ENCODE peak calls at places on chromosomes 12 and 14, in nine cellular contexts. H, D, F, V, Y, W, G, Q and T are unnamed samples.

GRCh38 chr12:51349026-51349425 is 2.5 kb upstream of the CELA1 start:
- DNase-seq in H (peak), D (peak), F (no peak), V (no peak), Y (no peak), W (peak), G (no peak), Q (no peak), T (no peak)

GRCh38 chr12:12527820-12528296 is 34.8 kb downstream of the DUSP16 start:
- DNase-seq in H (no peak), D (no peak), F (no peak), V (peak), Y (no peak), W (no peak), G (peak), Q (no peak), T (no peak)

GRCh38 chr12:57512665-57513064 is 7.6 kb downstream of the DDIT3 start:
- DNase-seq in H (no peak), D (no peak), F (no peak), V (no peak), Y (no peak), W (no peak), G (no peak), Q (no peak), T (no peak)

GRCh38 chr12:117854339-117855012 is 114.3 kb downstream of the KSR2 start:
- DNase-seq in H (peak), D (peak), F (peak), V (peak), Y (peak), W (peak), G (peak), Q (peak), T (no peak)

GRCh38 chr12:89075890-89076591 is 276.3 kb downstream of the DUSP6 start:
- DNase-seq in H (no peak), D (peak), F (no peak), V (no peak), Y (no peak), W (no peak), G (no peak), Q (no peak), T (peak)

GRCh38 chr12:47837190-47838171 is 17.8 kb upstream of the HDAC7 start:
- DNase-seq in H (peak), D (peak), F (peak), V (peak), Y (peak), W (peak), G (peak), Q (peak), T (no peak)

GRCh38 chr12:125254856-125255255 is 189.6 kb downstream of the AACS start:
- DNase-seq in H (no peak), D (no peak), F (no peak), V (peak), Y (no peak), W (no peak), G (no peak), Q (no peak), T (no peak)

GRCh38 chr14:39416072-39416471 is 16.2 kb downstream of the FBXO33 start:
- DNase-seq in H (no peak), D (no peak), F (no peak), V (no peak), Y (no peak), W (no peak), G (no peak), Q (no peak), T (no peak)

GRCh38 chr12:19959353-19959752 is 409.0 kb upstream of the PDE3A start:
- DNase-seq in H (peak), D (no peak), F (no peak), V (no peak), Y (no peak), W (no peak), G (no peak), Q (no peak), T (no peak)

GRCh38 chr14:100074431-100075100 is 9.3 kb downstream of the EVL start:
- DNase-seq in H (no peak), D (no peak), F (no peak), V (no peak), Y (no peak), W (no peak), G (no peak), Q (no peak), T (no peak)

GRCh38 chr12:95312656-95313055 is 95.0 kb downstream of the VEZT start:
- DNase-seq in H (no peak), D (no peak), F (no peak), V (no peak), Y (no peak), W (no peak), G (no peak), Q (no peak), T (no peak)

GRCh38 chr12:67578976-67579661 is 69.4 kb upstream of the DYRK2 start:
- DNase-seq in H (no peak), D (peak), F (no peak), V (no peak), Y (peak), W (peak), G (peak), Q (no peak), T (no peak)

GRCh38 chr12:6052940-6053329 is 71.5 kb downstream of the VWF start:
- DNase-seq in H (peak), D (peak), F (no peak), V (no peak), Y (no peak), W (no peak), G (no peak), Q (peak), T (no peak)

GRCh38 chr14:77848031-77848430 is 48.1 kb downstream of the ADCK1 start:
- DNase-seq in H (peak), D (peak), F (no peak), V (no peak), Y (no peak), W (no peak), G (no peak), Q (no peak), T (no peak)

GRCh38 chr12:81610955-81611889 is 147.9 kb downstream of the PPFIA2 start:
- DNase-seq in H (peak), D (peak), F (no peak), V (peak), Y (no peak), W (peak), G (peak), Q (no peak), T (no peak)

GRCh38 chr12:50985322-50985721 is 33.0 kb downstream of the HIGD1C start:
- DNase-seq in H (peak), D (peak), F (peak), V (no peak), Y (no peak), W (peak), G (peak), Q (peak), T (peak)

GRCh38 chr12:21780786-21781185 is 6.3 kb upstream of the KCNJ8 start:
- DNase-seq in H (no peak), D (no peak), F (no peak), V (no peak), Y (no peak), W (no peak), G (no peak), Q (no peak), T (no peak)

GRCh38 chr12:103667129-103667528 is 80.1 kb downstream of the STAB2 start:
- DNase-seq in H (no peak), D (no peak), F (no peak), V (no peak), Y (no peak), W (no peak), G (no peak), Q (no peak), T (no peak)

GRCh38 chr12:23555808-23556207 is 393.7 kb downstream of the SOX5 start:
- DNase-seq in H (no peak), D (no peak), F (no peak), V (no peak), Y (no peak), W (no peak), G (no peak), Q (no peak), T (no peak)

GRCh38 chr12:6866163-6866919 is 990 bp upstream of the TPI1 start:
- DNase-seq in H (no peak), D (peak), F (no peak), V (peak), Y (no peak), W (no peak), G (no peak), Q (no peak), T (no peak)

GRCh38 chr12:18591473-18591872 is 146.3 kb downstream of the PLCZ1 start:
- DNase-seq in H (no peak), D (no peak), F (no peak), V (no peak), Y (no peak), W (no peak), G (no peak), Q (no peak), T (no peak)

GRCh38 chr12:126663304-126664094 is 1598.3 kb downstream of the AACS start:
- DNase-seq in H (peak), D (peak), F (peak), V (peak), Y (no peak), W (peak), G (no peak), Q (peak), T (no peak)

GRCh38 chr14:40252817-40253447 is 820.7 kb upstream of the FBXO33 start:
- DNase-seq in H (no peak), D (no peak), F (no peak), V (peak), Y (no peak), W (no peak), G (no peak), Q (no peak), T (no peak)

GRCh38 chr12:44717612-44718011 is 158.5 kb downstream of the NELL2 start:
- DNase-seq in H (no peak), D (no peak), F (no peak), V (no peak), Y (no peak), W (no peak), G (no peak), Q (no peak), T (no peak)

GRCh38 chr12:108560321-108560721 is 652 bp downstream of the SART3 start:
- DNase-seq in H (peak), D (peak), F (no peak), V (no peak), Y (no peak), W (peak), G (peak), Q (peak), T (no peak)

GRCh38 chr12:26434299-26434915 is 239.0 kb downstream of the SSPN start:
- DNase-seq in H (peak), D (peak), F (peak), V (peak), Y (no peak), W (peak), G (peak), Q (peak), T (peak)

GRCh38 chr12:32233568-32233967 is 126.9 kb downstream of the BICD1 start:
- DNase-seq in H (no peak), D (no peak), F (no peak), V (no peak), Y (no peak), W (no peak), G (no peak), Q (no peak), T (no peak)

GRCh38 chr12:130162267-130162666 is at the start of gene FZD10:
- DNase-seq in H (no peak), D (no peak), F (peak), V (peak), Y (no peak), W (no peak), G (no peak), Q (no peak), T (no peak)

GRCh38 chr12:101612162-101612916 is 17.6 kb downstream of the MYBPC1 start:
- DNase-seq in H (no peak), D (peak), F (no peak), V (no peak), Y (no peak), W (no peak), G (no peak), Q (no peak), T (no peak)

GRCh38 chr12:92144631-92145480 is 790 bp downstream of the BTG1 start:
- DNase-seq in H (peak), D (no peak), F (peak), V (peak), Y (peak), W (peak), G (peak), Q (peak), T (no peak)

GRCh38 chr14:57086271-57087162 is 182.2 kb downstream of the EXOC5 start:
- DNase-seq in H (no peak), D (no peak), F (no peak), V (no peak), Y (no peak), W (no peak), G (no peak), Q (no peak), T (no peak)

GRCh38 chr12:110270125-110270962 is 10.7 kb upstream of the ATP2A2 start:
- DNase-seq in H (peak), D (peak), F (peak), V (no peak), Y (no peak), W (peak), G (no peak), Q (peak), T (peak)

GRCh38 chr12:132443091-132443490 is 46.9 kb upstream of the FBRSL1 start:
- DNase-seq in H (no peak), D (no peak), F (no peak), V (no peak), Y (no peak), W (no peak), G (no peak), Q (no peak), T (no peak)

GRCh38 chr14:88985654-88986053 is 161.2 kb downstream of the TTC8 start:
- DNase-seq in H (no peak), D (peak), F (no peak), V (no peak), Y (no peak), W (no peak), G (no peak), Q (no peak), T (no peak)

GRCh38 chr14:50678163-50678562 is 10.1 kb upstream of the SAV1 start:
- DNase-seq in H (no peak), D (no peak), F (no peak), V (no peak), Y (no peak), W (no peak), G (no peak), Q (no peak), T (no peak)
- H3K4me3 ChIP-seq in H (no peak), D (no peak), F (no peak), V (no peak), Y (no peak), W (no peak), G (no peak), Q (no peak), T (no peak)

GRCh38 chr12:114665411-114666181 is 18.4 kb downstream of the TBX3 start:
- DNase-seq in H (no peak), D (no peak), F (peak), V (peak), Y (no peak), W (no peak), G (no peak), Q (peak), T (no peak)
- H3K4me3 ChIP-seq in H (no peak), D (peak), F (peak), V (peak), Y (no peak), W (no peak), G (no peak), Q (peak), T (no peak)

GRCh38 chr14:63908667-63909264 is 56.0 kb downstream of the SYNE2 start:
- DNase-seq in H (no peak), D (no peak), F (no peak), V (no peak), Y (no peak), W (no peak), G (peak), Q (no peak), T (no peak)
- H3K4me3 ChIP-seq in H (no peak), D (no peak), F (no peak), V (no peak), Y (no peak), W (no peak), G (no peak), Q (no peak), T (no peak)

GRCh38 chr14:68191567-68192321 is 372.2 kb downstream of the RAD51B start:
- DNase-seq in H (peak), D (peak), F (no peak), V (peak), Y (no peak), W (peak), G (peak), Q (peak), T (peak)
- H3K4me3 ChIP-seq in H (no peak), D (no peak), F (no peak), V (no peak), Y (no peak), W (no peak), G (no peak), Q (no peak), T (no peak)

GRCh38 chr14:73238262-73238852 is 1.1 kb downstream of the PAPLN start:
- DNase-seq in H (peak), D (peak), F (no peak), V (no peak), Y (no peak), W (peak), G (peak), Q (peak), T (peak)

GRCh38 chr14:73237786-73238261 is 518 bp downstream of the PAPLN start:
- DNase-seq in H (no peak), D (no peak), F (no peak), V (peak), Y (no peak), W (no peak), G (no peak), Q (no peak), T (no peak)

GRCh38 chr14:73236752-73237218 is 521 bp upstream of the PAPLN start:
- DNase-seq in H (no peak), D (no peak), F (no peak), V (peak), Y (no peak), W (no peak), G (no peak), Q (no peak), T (no peak)

GRCh38 chr14:73236157-73236556 is 1.1 kb upstream of the PAPLN start:
- DNase-seq in H (no peak), D (no peak), F (no peak), V (peak), Y (no peak), W (no peak), G (no peak), Q (no peak), T (no peak)

DNA sequence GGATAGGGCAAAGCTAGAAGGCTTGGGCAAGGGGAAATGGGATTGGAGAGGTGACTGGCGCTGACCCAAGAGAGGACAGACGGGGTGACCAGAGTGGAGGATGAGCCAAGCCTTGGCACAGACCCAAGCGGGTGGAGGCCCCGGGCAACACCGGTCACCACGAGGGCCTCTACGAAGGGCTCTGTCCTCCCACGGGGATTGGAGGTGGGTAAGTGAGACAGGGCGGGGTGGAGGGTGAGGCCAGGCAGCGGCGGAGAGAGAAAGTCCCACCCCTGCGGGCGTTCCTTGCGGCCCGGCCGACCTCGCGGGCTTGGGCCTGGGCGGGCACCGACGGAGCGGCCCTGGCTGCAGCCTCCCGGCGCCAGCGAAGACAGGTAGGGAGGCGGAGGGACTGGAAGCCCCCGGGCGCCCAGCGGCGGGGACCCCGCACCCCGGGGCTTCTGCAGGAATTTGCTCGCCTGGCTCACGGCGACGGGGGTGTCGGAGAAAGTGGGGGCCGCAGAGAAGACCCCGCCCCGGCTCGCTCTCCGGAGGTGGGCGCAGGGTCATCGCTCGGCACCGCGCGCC is at the start of gene PAPLN:
- DNase-seq in H (peak), D (peak), F (no peak), V (peak), Y (no peak), W (peak), G (peak), Q (no peak), T (no peak)
- H3K4me3 ChIP-seq in H (peak), D (peak), F (peak), V (peak), Y (no peak), W (peak), G (no peak), Q (peak), T (peak)

DNA sequence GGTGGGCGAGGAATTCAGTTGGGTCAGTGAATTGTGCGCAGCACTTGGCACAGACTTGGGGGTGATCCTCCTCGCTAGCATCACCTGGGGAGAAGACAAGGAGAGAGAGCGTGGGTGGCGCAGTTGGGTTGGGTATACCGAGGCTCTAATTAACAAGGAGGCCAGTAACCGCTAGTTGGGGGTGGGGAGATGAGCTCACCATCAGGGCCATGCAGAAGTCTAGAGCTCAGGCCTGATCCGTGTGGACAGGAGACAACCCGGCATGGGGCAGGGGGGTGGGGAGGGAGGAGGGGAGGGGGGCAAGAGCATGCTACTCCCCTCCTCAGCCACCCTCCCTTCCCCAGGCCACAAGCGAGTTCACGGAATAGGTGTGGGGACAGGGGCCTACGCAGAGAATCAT is 575 bp downstream of the SALL2 start:
- DNase-seq in H (no peak), D (peak), F (no peak), V (peak), Y (no peak), W (no peak), G (no peak), Q (no peak), T (no peak)
- H3K4me3 ChIP-seq in H (peak), D (peak), F (peak), V (peak), Y (peak), W (peak), G (peak), Q (peak), T (peak)

DNA sequence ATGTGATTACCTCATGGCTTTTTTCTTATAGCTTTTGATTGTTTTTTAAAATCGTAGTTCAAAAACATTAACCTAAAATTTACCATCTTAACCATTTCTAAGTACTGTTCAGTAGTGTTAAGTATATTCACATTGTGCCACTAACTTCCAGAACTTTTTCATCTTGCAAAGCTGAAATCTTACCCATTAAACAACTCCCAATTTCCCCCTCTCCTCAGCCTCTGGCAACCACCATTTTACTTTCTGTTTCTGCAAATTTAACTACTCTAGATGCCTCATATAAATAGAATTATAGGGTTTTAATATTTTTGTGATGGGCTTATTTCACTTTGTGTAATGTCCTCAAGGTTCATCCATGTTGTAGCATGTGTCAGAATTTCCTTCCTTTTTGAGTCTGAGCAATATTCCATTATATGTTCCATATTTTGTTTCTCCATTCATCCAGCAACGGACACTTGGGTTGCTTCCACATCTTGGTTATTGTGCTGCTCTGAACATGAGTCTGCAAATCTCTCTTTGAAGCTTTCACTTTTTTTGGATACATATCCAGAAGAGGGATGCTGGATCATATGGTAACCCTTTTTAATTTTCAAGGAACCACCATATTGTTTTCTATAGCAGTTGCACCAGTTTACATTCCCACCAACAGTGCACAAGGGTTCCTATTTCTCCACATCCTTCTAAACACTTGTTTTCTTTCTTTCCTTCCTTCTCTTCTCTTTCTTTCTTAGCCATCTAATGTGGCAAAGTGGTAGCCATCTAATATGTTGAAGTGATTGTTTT is 5.0 kb downstream of the HIF1A start:
- DNase-seq in H (peak), D (peak), F (no peak), V (no peak), Y (no peak), W (no peak), G (no peak), Q (peak), T (no peak)
- H3K4me3 ChIP-seq in H (peak), D (peak), F (no peak), V (peak), Y (no peak), W (peak), G (no peak), Q (peak), T (peak)